ENCODE peak calls at places on chromosomes 6 and 20, in seven cellular contexts. T is endothelial cell of umbilical vein, Y is HCT116, A is fibroblast of lung, J is neural progenitor cell, U is H1, V is astrocyte. N is an unnamed sample. For H3K9me3, the result is how much of the 10 kb centered on the place peaks cover.

GRCh38 chr6:17045581-17046322 is 56.1 kb upstream of the STMND1 start:
- DNase-seq in J (no peak), U (no peak), Y (no peak), T (peak), V (peak), A (peak), N (no peak)

GRCh38 chr6:55141611-55142010 is 32.7 kb upstream of the HCRTR2 start:
- DNase-seq in J (no peak), Y (no peak), V (no peak), T (no peak), U (no peak), A (no peak), N (no peak)

GRCh38 chr6:157657754-157658153 is 165.3 kb upstream of the SNX9 start:
- DNase-seq in V (no peak), A (no peak), Y (no peak), U (no peak), J (no peak), T (no peak), N (no peak)

GRCh38 chr6:11975353-11975977 is 36.6 kb upstream of the HIVEP1 start:
- DNase-seq in A (no peak), Y (no peak), T (no peak), U (no peak), J (no peak), V (no peak), N (no peak)

GRCh38 chr6:98832282-98833100 is 1.9 kb upstream of the POU3F2 start:
- DNase-seq in A (peak), U (no peak), V (peak), J (peak), Y (no peak), T (no peak), N (no peak)

GRCh38 chr6:150119256-150119655 is 23.6 kb upstream of the PPP1R14C start:
- DNase-seq in Y (no peak), J (no peak), T (no peak), A (peak), V (peak), U (no peak), N (no peak)

GRCh38 chr6:49342410-49342809 is 120.6 kb downstream of the MMUT start:
- DNase-seq in U (peak), A (no peak), J (no peak), T (no peak), V (no peak), Y (no peak), N (no peak)

GRCh38 chr6:77456531-77457248 is 6.6 kb downstream of the HTR1B start:
- DNase-seq in Y (peak), J (no peak), T (peak), V (peak), A (peak), U (no peak), N (no peak)

GRCh38 chr20:25299801-25300200 is 51.9 kb downstream of the PYGB start:
- DNase-seq in A (peak), U (no peak), J (no peak), T (no peak), V (peak), Y (no peak), N (no peak)

GRCh38 chr20:2872304-2873009 is 824 bp upstream of the PTPRA start:
- DNase-seq in J (peak), T (peak), V (peak), A (peak), Y (no peak), U (peak), N (no peak)

GRCh38 chr6:47109281-47109680 is 67.1 kb upstream of the ADGRF1 start:
- DNase-seq in T (no peak), U (no peak), V (peak), Y (no peak), J (no peak), A (peak), N (no peak)

GRCh38 chr20:44180814-44181213 is 6.2 kb downstream of the JPH2 start:
- DNase-seq in T (no peak), J (peak), Y (no peak), A (peak), V (no peak), U (no peak), N (no peak)

DNA sequence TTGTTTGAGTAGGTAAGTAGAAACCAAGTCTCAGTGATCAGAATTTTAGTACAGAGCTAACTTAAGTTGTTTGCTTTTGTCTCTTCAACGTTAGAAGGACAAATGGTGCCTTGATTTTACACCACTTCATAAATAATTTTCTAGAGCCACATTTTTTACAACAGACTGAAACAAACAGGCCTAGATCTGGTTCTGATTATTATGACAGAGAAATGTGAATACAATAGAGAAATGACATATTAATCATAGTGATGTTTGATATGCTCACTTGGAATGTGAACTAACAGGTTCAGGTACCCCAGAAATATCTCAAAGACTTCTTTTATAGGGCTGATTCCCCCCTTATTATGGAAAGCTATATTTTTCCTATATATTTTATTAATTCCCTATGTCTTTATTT is 760.6 kb downstream of the KIF16B start:
- DNase-seq in T (no peak), J (no peak), A (no peak), Y (no peak), V (no peak), U (no peak), N (no peak)
- H3K9me3 ChIP-seq in T (under half), J (under half), A (under half), Y (under half), V (under half), U (under half), N (under half)

GRCh38 chr6:42572523-42572922 is 8.7 kb downstream of the UBR2 start:
- DNase-seq in J (no peak), U (no peak), T (no peak), A (no peak), V (no peak), Y (no peak), N (no peak)
- H3K9ac ChIP-seq in J (no peak), U (no peak), T (no peak), A (no peak), V (no peak), Y (no peak), N (no peak)

GRCh38 chr20:380763-381580 is 412 bp downstream of the TRIB3 start:
- DNase-seq in U (peak), A (peak), T (peak), J (peak), V (no peak), Y (peak), N (no peak)
- TF ChIP-seq EZH2 in U (no peak), A (no peak), T (no peak), J (no peak), V (no peak), Y (no peak), N (no peak)

DNA sequence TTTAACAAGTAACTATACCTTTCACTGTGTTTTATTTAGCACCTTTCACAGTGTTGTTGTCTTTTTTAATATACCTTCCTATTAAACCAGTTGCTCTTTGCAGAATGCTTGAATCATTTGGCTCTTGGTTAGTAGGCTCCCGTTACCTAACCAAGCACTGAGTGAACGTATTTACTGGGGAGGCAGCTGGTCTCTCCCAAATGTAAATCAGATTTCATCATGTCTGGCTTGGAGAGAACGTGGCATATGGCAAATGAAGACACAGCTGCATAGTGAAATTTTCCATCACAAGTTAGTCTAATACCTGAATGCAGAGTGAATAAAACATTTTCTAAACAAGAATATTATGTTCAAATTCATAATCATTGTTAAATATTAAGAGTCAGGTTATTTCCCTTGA is 12.4 kb downstream of the HTR1E start:
- DNase-seq in A (no peak), Y (no peak), J (no peak), T (no peak), V (no peak), U (no peak), N (no peak)
- H3K9me3 ChIP-seq in A (under half), Y (under half), J (under half), T (under half), V (under half), U (under half), N (under half)

DNA sequence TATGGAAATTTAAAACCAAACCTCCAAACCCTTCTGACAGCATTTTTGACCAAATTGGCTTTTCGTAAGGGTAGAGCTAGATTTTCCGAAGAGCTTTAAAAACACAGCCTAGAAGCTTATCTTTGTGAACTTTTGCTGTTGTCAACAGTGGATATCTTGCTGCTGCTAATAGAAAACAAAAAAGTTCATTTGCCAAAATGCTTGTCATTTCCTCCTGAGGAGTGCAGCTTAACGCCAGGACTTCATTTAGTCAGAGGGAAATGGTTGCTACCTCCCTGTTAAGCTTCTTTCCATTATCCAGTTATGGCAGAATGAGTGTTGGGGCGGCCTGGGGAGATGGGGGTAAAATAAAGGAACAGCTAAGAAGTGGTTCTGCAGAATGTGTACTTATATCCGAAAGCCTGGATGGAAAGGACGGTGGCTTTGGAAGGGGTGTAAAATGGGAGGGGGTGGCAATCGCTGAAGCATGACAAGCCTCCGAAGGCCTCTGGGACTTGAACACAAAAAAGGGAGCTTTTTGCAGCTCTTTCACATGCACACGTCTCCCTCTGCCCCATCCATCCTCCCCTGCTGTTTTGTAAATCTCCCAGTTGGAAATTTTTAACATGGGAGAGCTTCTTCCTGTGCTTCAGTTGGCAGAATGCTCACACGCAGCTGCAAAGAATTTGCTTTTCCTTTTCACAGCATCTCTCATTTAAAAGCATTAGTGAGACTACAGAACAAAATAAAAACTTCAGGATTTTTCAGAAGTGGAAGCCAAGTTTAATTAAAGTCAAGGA is 22.4 kb downstream of the JARID2 start:
- DNase-seq in A (no peak), T (no peak), Y (no peak), U (no peak), V (no peak), J (peak), N (no peak)
- H3K9ac ChIP-seq in A (no peak), T (no peak), Y (no peak), U (no peak), V (no peak), J (no peak), N (no peak)

GRCh38 chr20:9514461-9515210 is at the start of gene LAMP5:
- DNase-seq in V (peak), Y (no peak), A (peak), U (peak), T (peak), J (peak), N (no peak)

GRCh38 chr20:9516658-9516987 is 2.2 kb downstream of the LAMP5 start:
- DNase-seq in Y (no peak), V (no peak), J (peak), U (no peak), T (no peak), A (no peak), N (no peak)

GRCh38 chr20:9514072-9514460 is 324 bp upstream of the LAMP5 start:
- DNase-seq in J (peak), V (no peak), Y (no peak), T (no peak), A (no peak), U (no peak), N (no peak)

GRCh38 chr20:9515761-9516657 is 1.6 kb downstream of the LAMP5 start:
- DNase-seq in U (peak), J (peak), T (peak), Y (peak), V (no peak), A (peak), N (no peak)

GRCh38 chr20:9515211-9515580 is 806 bp downstream of the LAMP5 start:
- DNase-seq in Y (no peak), U (no peak), V (no peak), J (no peak), A (no peak), T (no peak), N (no peak)
- TF ChIP-seq EZH2 in Y (no peak), U (no peak), V (peak), J (peak), A (no peak), T (no peak), N (no peak)

DNA sequence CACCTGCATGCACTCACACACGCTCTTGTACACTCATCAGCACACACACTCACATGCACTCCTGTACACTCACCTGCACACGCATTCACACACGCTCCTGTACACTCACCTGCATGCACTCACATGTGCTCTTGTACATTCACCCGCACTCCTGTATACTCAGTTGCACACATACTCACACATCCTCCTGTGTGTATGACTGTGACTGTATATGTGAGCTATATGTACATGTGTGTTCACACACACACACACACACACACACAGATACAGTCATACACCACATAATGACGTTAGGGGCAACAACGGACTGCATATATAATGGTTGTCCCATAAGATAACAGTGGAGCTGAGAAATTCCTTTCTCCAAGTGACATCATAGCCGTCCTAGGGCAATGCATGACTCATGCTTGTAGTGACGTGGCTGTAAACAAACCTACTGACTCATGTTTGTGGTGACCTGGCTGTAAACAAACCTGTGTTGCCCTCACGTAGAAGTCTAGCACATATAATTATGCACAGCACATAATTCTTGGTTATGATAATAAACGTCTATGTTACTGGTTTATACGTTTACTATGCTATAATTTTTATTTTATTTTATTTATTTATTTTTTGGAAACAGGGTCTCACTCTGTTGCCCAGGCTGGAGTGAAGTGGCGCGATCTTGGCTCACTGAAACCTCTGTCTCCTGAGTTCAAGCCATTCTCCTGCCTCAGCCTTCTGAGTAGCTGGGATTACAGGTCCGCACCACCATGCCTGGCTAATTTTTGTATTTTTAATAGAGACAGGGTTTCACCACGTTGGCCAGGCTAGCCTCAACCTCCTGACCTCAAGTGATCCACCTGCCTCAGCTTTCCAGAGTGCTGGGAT is 22.8 kb upstream of the TAF4 start:
- DNase-seq in A (peak), J (no peak), U (no peak), T (peak), V (peak), Y (peak), N (no peak)
- H3K9me3 ChIP-seq in A (under half), J (under half), U (under half), T (under half), V (under half), Y (under half), N (under half)